ENCODE peak calls at places on chromosomes 3 and 15, in seven cellular contexts. One of them, this sample, is unnamed.
A peak's percentile ranks its signal among the peaks of the same experiment; 100 is the strongest.

GRCh38 chr3:23991236-23992050 is 46.4 kb downstream of the NR1D2 start:
- DNase-seq in RWPE1: no peak
- DNase-seq in brain microvascular endothelial cell: no peak
- DNase-seq in HFFc6: no peak
- DNase-seq in lower lobe of right lung: no peak
- DNase-seq in fibroblast of mammary gland: no peak
- DNase-seq in cardiac fibroblast: peak; percentile 70
- DNase-seq in this sample: no peak

GRCh38 chr3:98734311-98734710 is 28.8 kb upstream of the ST3GAL6 start:
- DNase-seq in cardiac fibroblast: no peak
- DNase-seq in HFFc6: no peak
- DNase-seq in RWPE1: no peak
- DNase-seq in fibroblast of mammary gland: no peak
- DNase-seq in lower lobe of right lung: no peak
- DNase-seq in brain microvascular endothelial cell: no peak
- DNase-seq in this sample: no peak

GRCh38 chr3:159200176-159200575 is 398.3 kb downstream of the MFSD1 start:
- DNase-seq in brain microvascular endothelial cell: peak; percentile 79
- DNase-seq in fibroblast of mammary gland: peak; percentile 66
- DNase-seq in RWPE1: no peak
- DNase-seq in cardiac fibroblast: peak; percentile 17
- DNase-seq in lower lobe of right lung: no peak
- DNase-seq in HFFc6: peak; percentile 76
- DNase-seq in this sample: no peak

GRCh38 chr3:73765878-73766564 is 141.3 kb upstream of the PDZRN3 start:
- DNase-seq in HFFc6: no peak
- DNase-seq in cardiac fibroblast: no peak
- DNase-seq in brain microvascular endothelial cell: no peak
- DNase-seq in RWPE1: no peak
- DNase-seq in fibroblast of mammary gland: peak; percentile 62
- DNase-seq in lower lobe of right lung: no peak
- DNase-seq in this sample: no peak

GRCh38 chr3:113631143-113631542 is 65.3 kb downstream of the USF3 start:
- DNase-seq in cardiac fibroblast: no peak
- DNase-seq in brain microvascular endothelial cell: no peak
- DNase-seq in HFFc6: no peak
- DNase-seq in RWPE1: no peak
- DNase-seq in fibroblast of mammary gland: no peak
- DNase-seq in lower lobe of right lung: no peak
- DNase-seq in this sample: no peak

GRCh38 chr3:126621171-126621570 is 33.8 kb downstream of the TXNRD3 start:
- DNase-seq in RWPE1: no peak
- DNase-seq in fibroblast of mammary gland: peak; percentile 69
- DNase-seq in HFFc6: peak; percentile 61
- DNase-seq in lower lobe of right lung: no peak
- DNase-seq in brain microvascular endothelial cell: no peak
- DNase-seq in cardiac fibroblast: peak; percentile 61
- DNase-seq in this sample: no peak

GRCh38 chr15:64246364-64247189 is 83.8 kb upstream of the PPIB start:
- DNase-seq in cardiac fibroblast: peak; percentile 81
- DNase-seq in fibroblast of mammary gland: peak; percentile 96
- DNase-seq in RWPE1: peak; percentile 83
- DNase-seq in HFFc6: peak; percentile 91
- DNase-seq in brain microvascular endothelial cell: peak; percentile 93
- DNase-seq in lower lobe of right lung: no peak
- DNase-seq in this sample: no peak

GRCh38 chr3:128316456-128316855 is 150.2 kb downstream of the DNAJB8 start:
- DNase-seq in RWPE1: no peak
- DNase-seq in brain microvascular endothelial cell: no peak
- DNase-seq in fibroblast of mammary gland: peak; percentile 10
- DNase-seq in HFFc6: no peak
- DNase-seq in cardiac fibroblast: peak; percentile 45
- DNase-seq in lower lobe of right lung: no peak
- DNase-seq in this sample: peak; percentile 49

GRCh38 chr3:194711913-194712312 is 26.2 kb downstream of the FAM43A start:
- DNase-seq in cardiac fibroblast: peak; percentile 94
- DNase-seq in lower lobe of right lung: no peak
- DNase-seq in fibroblast of mammary gland: peak; percentile 82
- DNase-seq in brain microvascular endothelial cell: peak; percentile 99
- DNase-seq in RWPE1: peak; percentile 63
- DNase-seq in HFFc6: peak; percentile 92
- DNase-seq in this sample: no peak

GRCh38 chr3:40920041-40920440 is 279.3 kb upstream of the CTNNB1 start:
- DNase-seq in cardiac fibroblast: peak; percentile 10
- DNase-seq in HFFc6: no peak
- DNase-seq in lower lobe of right lung: no peak
- DNase-seq in brain microvascular endothelial cell: peak; percentile 52
- DNase-seq in fibroblast of mammary gland: peak; percentile 58
- DNase-seq in RWPE1: peak; percentile 31
- DNase-seq in this sample: no peak

GRCh38 chr3:33277193-33277882 is at the start of gene FBXL2:
- DNase-seq in RWPE1: peak; percentile 71
- DNase-seq in lower lobe of right lung: peak; percentile 81
- DNase-seq in fibroblast of mammary gland: peak; percentile 49
- DNase-seq in brain microvascular endothelial cell: peak; percentile 56
- DNase-seq in HFFc6: peak; percentile 30
- DNase-seq in cardiac fibroblast: peak; percentile 75
- DNase-seq in this sample: no peak

GRCh38 chr3:48899298-48899697 is 616 bp upstream of the SLC25A20 start:
- DNase-seq in cardiac fibroblast: no peak
- DNase-seq in lower lobe of right lung: no peak
- DNase-seq in RWPE1: no peak
- DNase-seq in HFFc6: no peak
- DNase-seq in brain microvascular endothelial cell: no peak
- DNase-seq in fibroblast of mammary gland: no peak
- DNase-seq in this sample: no peak

GRCh38 chr15:72285927-72286516 is 13.7 kb upstream of the PARP6 start:
- DNase-seq in cardiac fibroblast: peak; percentile 52
- DNase-seq in fibroblast of mammary gland: no peak
- DNase-seq in brain microvascular endothelial cell: no peak
- DNase-seq in lower lobe of right lung: peak; percentile 70
- DNase-seq in RWPE1: peak; percentile 27
- DNase-seq in HFFc6: no peak
- DNase-seq in this sample: no peak

GRCh38 chr3:65732060-65732933 is 306.4 kb downstream of the MAGI1 start:
- DNase-seq in RWPE1: peak; percentile 55
- DNase-seq in lower lobe of right lung: no peak
- DNase-seq in cardiac fibroblast: peak; percentile 71
- DNase-seq in brain microvascular endothelial cell: peak; percentile 54
- DNase-seq in HFFc6: peak; percentile 69
- DNase-seq in fibroblast of mammary gland: peak; percentile 73
- DNase-seq in this sample: no peak

GRCh38 chr3:129827765-129828164 is 65.7 kb downstream of the TMCC1 start:
- DNase-seq in fibroblast of mammary gland: no peak
- DNase-seq in HFFc6: no peak
- DNase-seq in RWPE1: no peak
- DNase-seq in cardiac fibroblast: no peak
- DNase-seq in brain microvascular endothelial cell: no peak
- DNase-seq in lower lobe of right lung: peak; percentile 50
- DNase-seq in this sample: no peak

GRCh38 chr3:12796171-12797123 is at the start of gene CAND2:
- DNase-seq in fibroblast of mammary gland: peak; percentile 36
- DNase-seq in cardiac fibroblast: peak; percentile 49
- DNase-seq in RWPE1: peak; percentile 5
- DNase-seq in brain microvascular endothelial cell: peak; percentile 5
- DNase-seq in HFFc6: no peak
- DNase-seq in lower lobe of right lung: peak; percentile 69
- DNase-seq in this sample: peak; percentile 35

GRCh38 chr15:68967948-68968347 is 37.6 kb downstream of the SPESP1 start:
- DNase-seq in RWPE1: no peak
- DNase-seq in lower lobe of right lung: no peak
- DNase-seq in brain microvascular endothelial cell: no peak
- DNase-seq in HFFc6: no peak
- DNase-seq in cardiac fibroblast: no peak
- DNase-seq in fibroblast of mammary gland: no peak
- DNase-seq in this sample: no peak

GRCh38 chr3:81716870-81717509 is 44.5 kb downstream of the GBE1 start:
- DNase-seq in fibroblast of mammary gland: peak; percentile 69
- DNase-seq in lower lobe of right lung: no peak
- DNase-seq in cardiac fibroblast: peak; percentile 73
- DNase-seq in HFFc6: peak; percentile 18
- DNase-seq in RWPE1: no peak
- DNase-seq in brain microvascular endothelial cell: no peak
- DNase-seq in this sample: no peak

GRCh38 chr15:50940506-50940905 is 32.0 kb downstream of the AP4E1 start:
- DNase-seq in fibroblast of mammary gland: peak; percentile 65
- DNase-seq in HFFc6: peak; percentile 4
- DNase-seq in RWPE1: no peak
- DNase-seq in brain microvascular endothelial cell: peak; percentile 52
- DNase-seq in lower lobe of right lung: no peak
- DNase-seq in cardiac fibroblast: peak; percentile 25
- DNase-seq in this sample: no peak

GRCh38 chr3:63096248-63097058 is 181.7 kb upstream of the SYNPR start:
- DNase-seq in HFFc6: no peak
- DNase-seq in RWPE1: no peak
- DNase-seq in lower lobe of right lung: peak; percentile 42
- DNase-seq in fibroblast of mammary gland: no peak
- DNase-seq in brain microvascular endothelial cell: no peak
- DNase-seq in cardiac fibroblast: no peak
- DNase-seq in this sample: no peak

GRCh38 chr15:74382004-74382816 is 14.8 kb upstream of the CYP11A1 start:
- DNase-seq in fibroblast of mammary gland: peak; percentile 75
- DNase-seq in HFFc6: peak; percentile 79
- DNase-seq in RWPE1: peak; percentile 93
- DNase-seq in brain microvascular endothelial cell: peak; percentile 75
- DNase-seq in cardiac fibroblast: peak; percentile 82
- DNase-seq in lower lobe of right lung: peak; percentile 91
- DNase-seq in this sample: peak; percentile 88

GRCh38 chr3:169232863-169233262 is 430.6 kb downstream of the MECOM start:
- DNase-seq in fibroblast of mammary gland: peak; percentile 18
- DNase-seq in cardiac fibroblast: peak; percentile 78
- DNase-seq in HFFc6: peak; percentile 20
- DNase-seq in brain microvascular endothelial cell: peak; percentile 42
- DNase-seq in lower lobe of right lung: no peak
- DNase-seq in RWPE1: no peak
- DNase-seq in this sample: no peak

GRCh38 chr3:9951962-9952805 is at the start of gene PRRT3:
- DNase-seq in HFFc6: no peak
- DNase-seq in cardiac fibroblast: peak; percentile 52
- DNase-seq in RWPE1: peak; percentile 39
- DNase-seq in brain microvascular endothelial cell: peak; percentile 29
- DNase-seq in lower lobe of right lung: peak; percentile 63
- DNase-seq in fibroblast of mammary gland: peak; percentile 35
- DNase-seq in this sample: no peak

GRCh38 chr3:159263750-159264561 is 462.1 kb downstream of the MFSD1 start:
- DNase-seq in cardiac fibroblast: peak; percentile 63
- DNase-seq in HFFc6: peak; percentile 50
- DNase-seq in brain microvascular endothelial cell: peak; percentile 63
- DNase-seq in fibroblast of mammary gland: peak; percentile 52
- DNase-seq in RWPE1: peak; percentile 55
- DNase-seq in lower lobe of right lung: no peak
- DNase-seq in this sample: no peak

DNA sequence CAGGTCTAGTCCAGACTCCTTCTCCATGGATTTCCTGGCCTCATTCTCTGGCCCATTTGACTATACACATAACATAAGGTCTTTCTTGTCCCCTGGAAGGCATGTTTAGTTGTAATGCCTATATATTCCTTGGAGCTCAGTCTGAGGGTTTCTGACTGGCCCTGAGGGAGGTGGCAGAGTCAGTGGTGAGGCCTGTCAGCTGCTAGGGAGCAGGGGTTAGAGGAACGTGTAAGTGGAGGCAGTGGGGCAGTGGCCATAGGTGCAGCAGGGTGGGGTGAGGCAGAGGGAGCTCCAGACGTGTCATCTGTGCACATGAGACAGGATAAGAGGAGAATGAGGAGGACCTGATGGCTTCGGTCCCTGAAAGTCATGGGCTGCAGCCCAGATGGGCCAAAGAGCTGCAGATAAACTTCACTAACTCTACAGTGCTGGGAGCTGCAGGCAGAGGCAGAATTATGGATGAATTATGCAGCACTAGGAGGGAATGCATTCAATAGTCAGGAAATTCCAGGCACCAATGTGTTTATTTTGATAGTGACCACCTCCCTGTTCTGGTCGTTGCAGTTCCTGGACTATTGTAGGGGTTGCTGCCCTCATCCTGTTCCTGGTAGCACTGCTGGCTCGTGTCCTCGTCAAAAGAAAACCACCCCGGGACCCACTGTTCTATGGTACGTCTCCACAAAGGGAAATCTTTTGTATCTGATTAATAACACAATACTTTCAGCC is 5.0 kb downstream of the TM6SF1 start:
- DNase-seq in lower lobe of right lung: no peak
- DNase-seq in HFFc6: peak; percentile 63
- DNase-seq in brain microvascular endothelial cell: peak; percentile 83
- DNase-seq in fibroblast of mammary gland: peak; percentile 60
- DNase-seq in cardiac fibroblast: peak; percentile 62
- DNase-seq in RWPE1: no peak
- DNase-seq in this sample: no peak
- TF ChIP-seq CTCF in lower lobe of right lung: no peak
- TF ChIP-seq CTCF in HFFc6: peak; percentile 33
- TF ChIP-seq CTCF in brain microvascular endothelial cell: peak; percentile 46
- TF ChIP-seq CTCF in fibroblast of mammary gland: no peak
- TF ChIP-seq CTCF in cardiac fibroblast: peak; percentile 26
- TF ChIP-seq CTCF in RWPE1: no peak
- TF ChIP-seq CTCF in this sample: no peak

DNA sequence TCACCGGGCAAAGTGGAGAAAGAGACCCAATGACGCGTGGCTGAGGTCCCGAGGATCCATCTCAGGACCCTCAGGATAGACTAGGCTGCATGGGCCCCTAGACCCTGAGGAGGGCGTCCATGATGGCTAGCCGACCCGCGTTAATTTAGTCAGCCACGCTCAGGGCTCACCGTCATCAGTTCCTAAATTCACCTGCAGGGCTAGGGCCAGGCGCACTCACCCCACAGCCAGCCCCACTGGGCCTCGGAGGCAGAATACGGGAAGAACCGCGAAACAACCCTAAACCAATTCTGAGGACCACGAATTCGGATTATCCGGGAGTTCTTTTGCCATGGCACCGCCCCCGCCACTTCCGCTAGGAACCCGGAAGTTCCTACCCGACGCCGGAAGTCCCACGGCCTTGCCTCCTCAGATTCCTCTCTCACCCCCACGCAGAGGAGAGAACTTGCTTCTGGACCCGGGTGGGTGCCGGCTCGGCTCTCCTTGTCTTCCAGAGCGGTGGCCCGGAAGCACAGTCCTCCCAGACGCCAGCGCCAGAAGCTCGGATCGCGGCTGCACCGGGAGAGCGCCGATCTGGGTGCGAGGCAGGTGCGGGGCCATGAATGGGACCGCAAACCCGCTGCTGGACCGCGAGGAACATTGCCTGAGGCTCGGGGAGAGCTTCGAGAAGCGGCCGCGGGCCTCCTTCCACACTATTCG is at the start of the genes EAF1 and METTL6:
- DNase-seq in lower lobe of right lung: peak; percentile 91
- DNase-seq in brain microvascular endothelial cell: peak; percentile 68
- DNase-seq in HFFc6: peak; percentile 68
- DNase-seq in RWPE1: peak; percentile 78
- DNase-seq in cardiac fibroblast: peak; percentile 83
- DNase-seq in fibroblast of mammary gland: peak; percentile 74
- DNase-seq in this sample: peak; percentile 91
- TF ChIP-seq CTCF in lower lobe of right lung: no peak
- TF ChIP-seq CTCF in brain microvascular endothelial cell: peak; percentile 29
- TF ChIP-seq CTCF in HFFc6: peak; percentile 36
- TF ChIP-seq CTCF in RWPE1: no peak
- TF ChIP-seq CTCF in cardiac fibroblast: no peak
- TF ChIP-seq CTCF in fibroblast of mammary gland: peak; percentile 9
- TF ChIP-seq CTCF in this sample: peak; percentile 12

GRCh38 chr15:49876401-49877038 is 242.5 kb downstream of the ATP8B4 start:
- DNase-seq in HFFc6: no peak
- DNase-seq in RWPE1: no peak
- DNase-seq in fibroblast of mammary gland: no peak
- DNase-seq in lower lobe of right lung: no peak
- DNase-seq in cardiac fibroblast: peak; percentile 50
- DNase-seq in brain microvascular endothelial cell: no peak
- DNase-seq in this sample: no peak
- TF ChIP-seq CTCF in HFFc6: no peak
- TF ChIP-seq CTCF in RWPE1: no peak
- TF ChIP-seq CTCF in fibroblast of mammary gland: peak; percentile 35
- TF ChIP-seq CTCF in lower lobe of right lung: peak; percentile 40
- TF ChIP-seq CTCF in cardiac fibroblast: peak; percentile 43
- TF ChIP-seq CTCF in brain microvascular endothelial cell: peak; percentile 20
- TF ChIP-seq CTCF in this sample: peak; percentile 33

GRCh38 chr3:183502782-183503181 is 52.7 kb downstream of the KLHL6 start:
- DNase-seq in cardiac fibroblast: peak; percentile 48
- DNase-seq in brain microvascular endothelial cell: no peak
- DNase-seq in lower lobe of right lung: no peak
- DNase-seq in HFFc6: no peak
- DNase-seq in fibroblast of mammary gland: no peak
- DNase-seq in RWPE1: no peak
- DNase-seq in this sample: no peak
- TF ChIP-seq CTCF in cardiac fibroblast: peak; percentile 9
- TF ChIP-seq CTCF in brain microvascular endothelial cell: no peak
- TF ChIP-seq CTCF in lower lobe of right lung: peak; percentile 25
- TF ChIP-seq CTCF in HFFc6: peak; percentile 30
- TF ChIP-seq CTCF in fibroblast of mammary gland: peak; percentile 2
- TF ChIP-seq CTCF in RWPE1: no peak
- TF ChIP-seq CTCF in this sample: no peak

This sample was measured in ascending aorta.